ENCODE peak calls at places on chromosomes 4 and X, in eight cellular contexts. One of them, this sample, is unnamed.

GRCh38 chrX:46715521-46715920 is 43.4 kb downstream of the SLC9A7 start:
- DNase-seq in uterus: no peak
- DNase-seq in right atrium auricular region: no peak
- DNase-seq in psoas muscle: no peak
- DNase-seq in fibroblast of lung: no peak
- DNase-seq in K562: no peak
- DNase-seq in cardiac muscle cell: no peak
- DNase-seq in mammary epithelial cell: no peak
- DNase-seq in this sample: no peak

GRCh38 chr4:164097119-164097518 is 602.6 kb downstream of the TMA16 start:
- DNase-seq in mammary epithelial cell: no peak
- DNase-seq in uterus: no peak
- DNase-seq in right atrium auricular region: no peak
- DNase-seq in K562: no peak
- DNase-seq in cardiac muscle cell: no peak
- DNase-seq in psoas muscle: no peak
- DNase-seq in fibroblast of lung: no peak
- DNase-seq in this sample: no peak

GRCh38 chrX:81120270-81120935 is 81.3 kb downstream of the HMGN5 start:
- DNase-seq in uterus: no peak
- DNase-seq in mammary epithelial cell: no peak
- DNase-seq in cardiac muscle cell: peak; percentile 36
- DNase-seq in K562: no peak
- DNase-seq in psoas muscle: no peak
- DNase-seq in right atrium auricular region: no peak
- DNase-seq in fibroblast of lung: no peak
- DNase-seq in this sample: no peak

GRCh38 chrX:103780701-103781402 is 4.2 kb downstream of the PLP1 start:
- DNase-seq in psoas muscle: no peak
- DNase-seq in fibroblast of lung: no peak
- DNase-seq in uterus: no peak
- DNase-seq in right atrium auricular region: peak; percentile 42
- DNase-seq in K562: no peak
- DNase-seq in mammary epithelial cell: no peak
- DNase-seq in cardiac muscle cell: no peak
- DNase-seq in this sample: no peak

GRCh38 chrX:7127058-7127457 is 20.5 kb upstream of the STS start:
- DNase-seq in cardiac muscle cell: peak; percentile 20
- DNase-seq in uterus: no peak
- DNase-seq in psoas muscle: no peak
- DNase-seq in right atrium auricular region: no peak
- DNase-seq in fibroblast of lung: peak; percentile 23
- DNase-seq in mammary epithelial cell: no peak
- DNase-seq in K562: no peak
- DNase-seq in this sample: no peak

GRCh38 chr4:74038161-74039064 is at the start of gene CXCL3:
- DNase-seq in uterus: peak; percentile 47
- DNase-seq in K562: peak; percentile 82
- DNase-seq in fibroblast of lung: peak; percentile 72
- DNase-seq in psoas muscle: peak; percentile 74
- DNase-seq in mammary epithelial cell: peak; percentile 94
- DNase-seq in cardiac muscle cell: peak; percentile 73
- DNase-seq in right atrium auricular region: peak; percentile 75
- DNase-seq in this sample: no peak

GRCh38 chrX:11664211-11664888 is 1.4 kb downstream of the ARHGAP6 start:
- DNase-seq in right atrium auricular region: no peak
- DNase-seq in K562: no peak
- DNase-seq in fibroblast of lung: no peak
- DNase-seq in uterus: peak; percentile 26
- DNase-seq in cardiac muscle cell: peak; percentile 14
- DNase-seq in mammary epithelial cell: no peak
- DNase-seq in psoas muscle: peak; percentile 13
- DNase-seq in this sample: no peak

GRCh38 chr4:42420120-42420519 is 22.8 kb downstream of the SHISA3 start:
- DNase-seq in cardiac muscle cell: no peak
- DNase-seq in fibroblast of lung: no peak
- DNase-seq in psoas muscle: no peak
- DNase-seq in K562: no peak
- DNase-seq in mammary epithelial cell: no peak
- DNase-seq in right atrium auricular region: no peak
- DNase-seq in uterus: no peak
- DNase-seq in this sample: no peak

GRCh38 chrX:30196322-30196721 is 19.0 kb upstream of the MAGEB2 start:
- DNase-seq in cardiac muscle cell: peak; percentile 48
- DNase-seq in fibroblast of lung: peak; percentile 1
- DNase-seq in mammary epithelial cell: peak; percentile 1
- DNase-seq in right atrium auricular region: no peak
- DNase-seq in psoas muscle: no peak
- DNase-seq in K562: peak; percentile 49
- DNase-seq in uterus: no peak
- DNase-seq in this sample: no peak

GRCh38 chr4:110527156-110527555 is 51.2 kb downstream of the ENPEP start:
- DNase-seq in psoas muscle: no peak
- DNase-seq in fibroblast of lung: no peak
- DNase-seq in mammary epithelial cell: no peak
- DNase-seq in cardiac muscle cell: no peak
- DNase-seq in uterus: no peak
- DNase-seq in right atrium auricular region: no peak
- DNase-seq in K562: no peak
- DNase-seq in this sample: no peak

GRCh38 chrX:81291996-81292395 is 90.1 kb downstream of the SH3BGRL start:
- DNase-seq in K562: no peak
- DNase-seq in fibroblast of lung: no peak
- DNase-seq in right atrium auricular region: no peak
- DNase-seq in cardiac muscle cell: no peak
- DNase-seq in uterus: no peak
- DNase-seq in psoas muscle: no peak
- DNase-seq in mammary epithelial cell: no peak
- DNase-seq in this sample: no peak

GRCh38 chr4:47598320-47598719 is 113.2 kb downstream of the ATP10D start:
- DNase-seq in mammary epithelial cell: peak; percentile 58
- DNase-seq in right atrium auricular region: no peak
- DNase-seq in K562: no peak
- DNase-seq in psoas muscle: no peak
- DNase-seq in fibroblast of lung: no peak
- DNase-seq in uterus: no peak
- DNase-seq in cardiac muscle cell: no peak
- DNase-seq in this sample: no peak

GRCh38 chr4:85995361-85995760 is 364.5 kb downstream of the MAPK10 start:
- DNase-seq in K562: no peak
- DNase-seq in right atrium auricular region: no peak
- DNase-seq in fibroblast of lung: no peak
- DNase-seq in uterus: no peak
- DNase-seq in cardiac muscle cell: no peak
- DNase-seq in mammary epithelial cell: no peak
- DNase-seq in psoas muscle: no peak
- DNase-seq in this sample: no peak

GRCh38 chr4:170931326-170931725 is 841.6 kb upstream of the AADAT start:
- DNase-seq in fibroblast of lung: no peak
- DNase-seq in cardiac muscle cell: no peak
- DNase-seq in uterus: no peak
- DNase-seq in mammary epithelial cell: no peak
- DNase-seq in psoas muscle: no peak
- DNase-seq in right atrium auricular region: no peak
- DNase-seq in K562: no peak
- DNase-seq in this sample: no peak

GRCh38 chr4:130233377-130234047 is 1137.6 kb downstream of the C4orf33 start:
- DNase-seq in right atrium auricular region: no peak
- DNase-seq in cardiac muscle cell: no peak
- DNase-seq in mammary epithelial cell: peak; percentile 28
- DNase-seq in K562: no peak
- DNase-seq in psoas muscle: no peak
- DNase-seq in uterus: no peak
- DNase-seq in fibroblast of lung: peak; percentile 13
- DNase-seq in this sample: no peak

GRCh38 chrX:13101439-13102139 is 57.2 kb upstream of the FAM9C start:
- DNase-seq in psoas muscle: peak; percentile 56
- DNase-seq in K562: peak; percentile 50
- DNase-seq in cardiac muscle cell: no peak
- DNase-seq in right atrium auricular region: peak; percentile 83
- DNase-seq in uterus: peak; percentile 64
- DNase-seq in mammary epithelial cell: peak; percentile 97
- DNase-seq in fibroblast of lung: peak; percentile 93
- DNase-seq in this sample: no peak

GRCh38 chr4:41067369-41067768 is 147.0 kb downstream of the APBB2 start:
- DNase-seq in cardiac muscle cell: no peak
- DNase-seq in uterus: no peak
- DNase-seq in mammary epithelial cell: no peak
- DNase-seq in K562: no peak
- DNase-seq in fibroblast of lung: peak; percentile 65
- DNase-seq in psoas muscle: no peak
- DNase-seq in right atrium auricular region: no peak
- DNase-seq in this sample: no peak

GRCh38 chr4:143773998-143774898 is 73.8 kb upstream of the FREM3 start:
- DNase-seq in right atrium auricular region: no peak
- DNase-seq in K562: peak; percentile 50
- DNase-seq in cardiac muscle cell: peak; percentile 61
- DNase-seq in mammary epithelial cell: peak; percentile 48
- DNase-seq in psoas muscle: no peak
- DNase-seq in fibroblast of lung: peak; percentile 64
- DNase-seq in uterus: no peak
- DNase-seq in this sample: peak; percentile 11

GRCh38 chr4:142416121-142416520 is 430.0 kb downstream of the INPP4B start:
- DNase-seq in mammary epithelial cell: peak; percentile 69
- DNase-seq in right atrium auricular region: no peak
- DNase-seq in fibroblast of lung: peak; percentile 38
- DNase-seq in K562: no peak
- DNase-seq in cardiac muscle cell: no peak
- DNase-seq in uterus: no peak
- DNase-seq in psoas muscle: no peak
- DNase-seq in this sample: no peak

GRCh38 chrX:148499638-148500427 is 584 bp upstream of the AFF2 start:
- DNase-seq in psoas muscle: no peak
- DNase-seq in cardiac muscle cell: no peak
- DNase-seq in mammary epithelial cell: no peak
- DNase-seq in fibroblast of lung: no peak
- DNase-seq in right atrium auricular region: no peak
- DNase-seq in K562: no peak
- DNase-seq in uterus: no peak
- DNase-seq in this sample: no peak

GRCh38 chr4:173834151-173834550 is 304.1 kb upstream of the HAND2 start:
- DNase-seq in mammary epithelial cell: no peak
- DNase-seq in fibroblast of lung: peak; percentile 8
- DNase-seq in right atrium auricular region: no peak
- DNase-seq in psoas muscle: no peak
- DNase-seq in uterus: no peak
- DNase-seq in cardiac muscle cell: no peak
- DNase-seq in K562: no peak
- DNase-seq in this sample: no peak

GRCh38 chr4:106868381-106869035 is 167.6 kb downstream of the DKK2 start:
- DNase-seq in psoas muscle: no peak
- DNase-seq in fibroblast of lung: peak; percentile 52
- DNase-seq in cardiac muscle cell: no peak
- DNase-seq in uterus: no peak
- DNase-seq in right atrium auricular region: no peak
- DNase-seq in mammary epithelial cell: peak; percentile 62
- DNase-seq in K562: no peak
- DNase-seq in this sample: no peak

DNA sequence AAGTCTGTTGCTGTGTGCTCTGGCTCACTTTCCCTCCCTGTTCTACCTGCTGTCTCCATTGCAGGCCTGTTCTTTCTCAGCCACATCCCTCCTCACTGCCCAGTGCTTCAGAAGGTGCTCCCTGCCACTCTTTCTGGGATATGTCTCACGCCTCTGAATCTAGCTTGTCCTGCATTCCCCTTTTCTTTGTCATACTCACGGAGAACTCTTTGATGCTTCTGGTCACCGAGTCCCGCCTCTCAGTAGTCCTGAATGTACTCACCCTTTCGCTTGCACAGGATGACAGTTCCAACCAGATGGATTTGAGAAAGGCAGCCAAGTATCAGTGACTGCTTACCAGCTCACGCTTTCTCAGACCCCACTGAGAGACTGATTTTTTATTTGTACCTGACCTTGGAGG is 65.2 kb upstream of the TLR2 start:
- DNase-seq in psoas muscle: no peak
- DNase-seq in fibroblast of lung: no peak
- DNase-seq in mammary epithelial cell: no peak
- DNase-seq in uterus: no peak
- DNase-seq in K562: no peak
- DNase-seq in cardiac muscle cell: peak; percentile 9
- DNase-seq in right atrium auricular region: no peak
- DNase-seq in this sample: no peak
- H3K27ac ChIP-seq in psoas muscle: no peak overlapping the region
- H3K27ac ChIP-seq in fibroblast of lung: no peak overlapping the region
- H3K27ac ChIP-seq in mammary epithelial cell: no peak overlapping the region
- H3K27ac ChIP-seq in uterus: no peak overlapping the region
- H3K27ac ChIP-seq in K562: no peak overlapping the region
- H3K27ac ChIP-seq in cardiac muscle cell: no peak overlapping the region
- H3K27ac ChIP-seq in right atrium auricular region: no peak overlapping the region
- H3K27ac ChIP-seq in this sample: no peak overlapping the region

GRCh38 chrX:128800138-128800537 is 723.2 kb downstream of the SMARCA1 start:
- DNase-seq in uterus: no peak
- DNase-seq in fibroblast of lung: no peak
- DNase-seq in cardiac muscle cell: no peak
- DNase-seq in psoas muscle: no peak
- DNase-seq in right atrium auricular region: no peak
- DNase-seq in K562: no peak
- DNase-seq in mammary epithelial cell: no peak
- DNase-seq in this sample: no peak
- TF ChIP-seq CTCF in uterus: no peak
- TF ChIP-seq CTCF in fibroblast of lung: no peak
- TF ChIP-seq CTCF in cardiac muscle cell: no peak
- TF ChIP-seq CTCF in psoas muscle: no peak
- TF ChIP-seq CTCF in right atrium auricular region: no peak
- TF ChIP-seq CTCF in K562: no peak
- TF ChIP-seq CTCF in mammary epithelial cell: peak; percentile 14
- TF ChIP-seq CTCF in this sample: no peak

DNA sequence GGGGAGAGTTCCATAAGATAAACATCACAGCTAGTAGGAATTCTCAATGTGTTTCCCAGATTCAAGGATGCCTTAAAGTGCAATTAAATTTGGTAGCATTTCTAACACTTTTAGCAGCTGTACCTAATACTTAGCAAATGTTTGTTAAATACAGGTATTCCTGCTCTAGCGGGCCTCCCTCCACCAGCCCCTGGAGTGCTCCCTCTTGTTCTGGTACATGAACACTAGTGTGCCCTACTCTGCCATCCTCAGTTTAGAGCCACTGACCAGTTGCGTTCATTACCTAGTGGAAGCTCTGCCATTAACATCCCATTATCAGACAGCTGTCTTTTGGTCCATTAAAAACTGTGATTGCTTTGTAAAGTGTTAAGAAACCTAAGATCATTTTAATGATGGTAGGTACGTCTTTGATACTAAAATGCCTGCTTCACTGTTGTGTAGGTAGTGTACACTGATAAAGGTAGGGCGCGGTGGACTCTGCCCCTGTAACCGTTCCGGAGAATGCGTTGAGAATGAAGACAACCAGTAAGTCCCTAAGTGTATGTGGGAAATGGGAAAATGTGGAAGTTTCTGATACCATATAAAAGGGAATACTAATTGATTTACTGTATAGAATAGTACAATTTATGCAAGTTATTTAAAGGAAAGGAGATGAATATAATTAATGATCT is 21.7 kb downstream of the KIAA0232 start:
- DNase-seq in right atrium auricular region: no peak
- DNase-seq in psoas muscle: no peak
- DNase-seq in K562: no peak
- DNase-seq in uterus: no peak
- DNase-seq in cardiac muscle cell: no peak
- DNase-seq in fibroblast of lung: no peak
- DNase-seq in mammary epithelial cell: no peak
- DNase-seq in this sample: no peak
- H3K27ac ChIP-seq in right atrium auricular region: no peak overlapping the region
- H3K27ac ChIP-seq in psoas muscle: peak overlapping the region; percentile 37
- H3K27ac ChIP-seq in K562: no peak overlapping the region
- H3K27ac ChIP-seq in uterus: no peak overlapping the region
- H3K27ac ChIP-seq in cardiac muscle cell: no peak overlapping the region
- H3K27ac ChIP-seq in fibroblast of lung: no peak overlapping the region
- H3K27ac ChIP-seq in mammary epithelial cell: no peak overlapping the region
- H3K27ac ChIP-seq in this sample: no peak overlapping the region

GRCh38 chrX:34365482-34365881 is 233.4 kb upstream of the FAM47A start:
- DNase-seq in K562: no peak
- DNase-seq in mammary epithelial cell: peak; percentile 17
- DNase-seq in uterus: no peak
- DNase-seq in right atrium auricular region: no peak
- DNase-seq in psoas muscle: no peak
- DNase-seq in fibroblast of lung: peak; percentile 65
- DNase-seq in cardiac muscle cell: peak; percentile 61
- DNase-seq in this sample: no peak
- TF ChIP-seq CTCF in K562: no peak
- TF ChIP-seq CTCF in mammary epithelial cell: peak; percentile 55
- TF ChIP-seq CTCF in uterus: peak; percentile 55
- TF ChIP-seq CTCF in right atrium auricular region: no peak
- TF ChIP-seq CTCF in psoas muscle: peak; percentile 10
- TF ChIP-seq CTCF in fibroblast of lung: peak; percentile 16
- TF ChIP-seq CTCF in cardiac muscle cell: peak; percentile 42
- TF ChIP-seq CTCF in this sample: peak; percentile 4

This sample was measured in AG04450.